ENCODE peak calls at places on chromosome 3, in six cellular contexts. P, K, X, R, Q and E are unnamed samples.

GRCh38 chr3:17195192-17195611 is 310.4 kb downstream of the PLCL2 start:
- DNase-seq in K (no peak), R (no peak), P (no peak), X (no peak), Q (peak), E (no peak)

GRCh38 chr3:94967196-94967595 is 904.3 kb downstream of the NSUN3 start:
- DNase-seq in P (no peak), K (no peak), R (no peak), X (no peak), Q (no peak), E (no peak)

GRCh38 chr3:39573392-39573791 is 105.9 kb downstream of the MOBP start:
- DNase-seq in R (no peak), P (no peak), X (no peak), K (no peak), Q (no peak), E (no peak)

GRCh38 chr3:188776447-188776846 is 395.3 kb upstream of the TPRG1 start:
- DNase-seq in X (no peak), R (no peak), K (no peak), Q (peak), P (no peak), E (no peak)

GRCh38 chr3:132417695-132418520 is 606 bp downstream of the DNAJC13 start:
- DNase-seq in R (peak), P (no peak), X (peak), K (peak), Q (peak), E (peak)

GRCh38 chr3:129745253-129745652 is 138.8 kb upstream of the PLXND1 start:
- DNase-seq in P (no peak), R (no peak), K (no peak), X (no peak), Q (no peak), E (no peak)

GRCh38 chr3:86948840-86949239 is 42.1 kb downstream of the VGLL3 start:
- DNase-seq in R (no peak), Q (no peak), X (no peak), K (no peak), P (no peak), E (no peak)

GRCh38 chr3:66469220-66469640 is 31.6 kb downstream of the LRIG1 start:
- DNase-seq in P (no peak), K (no peak), X (no peak), R (no peak), Q (no peak), E (no peak)

GRCh38 chr3:196849180-196849721 is 18.5 kb upstream of the SENP5 start:
- DNase-seq in X (no peak), Q (no peak), P (no peak), K (no peak), R (no peak), E (no peak)

GRCh38 chr3:113516115-113516505 is 1.2 kb upstream of the SPICE1 start:
- DNase-seq in P (no peak), K (no peak), Q (peak), R (no peak), X (no peak), E (no peak)

GRCh38 chr3:148102156-148102555 is 595.5 kb upstream of the AGTR1 start:
- DNase-seq in X (no peak), P (no peak), K (no peak), R (no peak), Q (no peak), E (no peak)

GRCh38 chr3:171459942-171460225 is 321 bp downstream of the TNIK start:
- DNase-seq in K (peak), X (no peak), P (no peak), R (no peak), Q (no peak), E (no peak)

GRCh38 chr3:72271215-72271614 is 486.3 kb upstream of the PROK2 start:
- DNase-seq in Q (no peak), P (no peak), R (no peak), X (no peak), K (no peak), E (no peak)